ENCODE peak calls at places on chromosomes 6 and 20, in nine cellular contexts. A is lung, Q is OCI-LY7, J is astrocyte of the spinal cord, S is epithelial cell of esophagus, U is A549, P is fibroblast of villous mesenchyme, G is transverse colon, D is uterus. T is an unnamed sample.

GRCh38 chr6:13873288-13874190 is 51.2 kb upstream of the RNF182 start:
- DNase-seq in A (peak), Q (peak), J (no peak), S (peak), U (peak), P (peak), G (peak), D (peak), T (no peak)

GRCh38 chr6:87393026-87393622 is 14.6 kb upstream of the CFAP206 start:
- DNase-seq in A (no peak), Q (peak), J (peak), S (peak), U (peak), P (peak), G (no peak), D (no peak), T (peak)

GRCh38 chr20:61601361-61601760 is 349.3 kb downstream of the CDH4 start:
- DNase-seq in A (no peak), Q (no peak), J (no peak), S (no peak), U (no peak), P (no peak), G (no peak), D (no peak), T (no peak)

GRCh38 chr20:5919634-5920544 is 30.4 kb downstream of the TRMT6 start:
- DNase-seq in A (no peak), Q (no peak), J (peak), S (peak), U (no peak), P (no peak), G (no peak), D (no peak), T (peak)

GRCh38 chr6:63882208-63882607 is 246.6 kb downstream of the PHF3 start:
- DNase-seq in A (no peak), Q (peak), J (no peak), S (peak), U (no peak), P (no peak), G (no peak), D (no peak), T (no peak)

GRCh38 chr6:18343741-18344140 is 43.4 kb upstream of the RNF144B start:
- DNase-seq in A (no peak), Q (no peak), J (peak), S (peak), U (peak), P (peak), G (no peak), D (no peak), T (peak)

GRCh38 chr6:119310486-119311036 is 39.0 kb downstream of the MAN1A1 start:
- DNase-seq in A (no peak), Q (no peak), J (peak), S (peak), U (no peak), P (peak), G (no peak), D (no peak), T (peak)

GRCh38 chr6:139905404-139906052 is 531.1 kb upstream of the CITED2 start:
- DNase-seq in A (no peak), Q (no peak), J (no peak), S (no peak), U (no peak), P (peak), G (no peak), D (no peak), T (peak)

GRCh38 chr6:107161521-107161920 is 46.2 kb upstream of the BEND3 start:
- DNase-seq in A (no peak), Q (no peak), J (no peak), S (no peak), U (no peak), P (no peak), G (no peak), D (no peak), T (no peak)

GRCh38 chr6:49636368-49637332 is at the start of gene RHAG:
- DNase-seq in A (no peak), Q (no peak), J (no peak), S (no peak), U (no peak), P (no peak), G (no peak), D (no peak), T (no peak)

GRCh38 chr6:128036808-128037570 is 136.1 kb upstream of the THEMIS start:
- DNase-seq in A (no peak), Q (no peak), J (no peak), S (no peak), U (no peak), P (peak), G (no peak), D (no peak), T (peak)

GRCh38 chr20:13772529-13772928 is 12.2 kb downstream of the ESF1 start:
- DNase-seq in A (no peak), Q (no peak), J (no peak), S (no peak), U (no peak), P (no peak), G (no peak), D (no peak), T (no peak)

GRCh38 chr6:144582939-144583613 is 297.9 kb downstream of the UTRN start:
- DNase-seq in A (peak), Q (peak), J (peak), S (no peak), U (no peak), P (no peak), G (peak), D (no peak), T (no peak)

GRCh38 chr6:5471637-5472430 is 210.5 kb downstream of the FARS2 start:
- DNase-seq in A (no peak), Q (no peak), J (peak), S (no peak), U (no peak), P (no peak), G (no peak), D (no peak), T (no peak)

GRCh38 chr20:41183391-41183790 is 46.0 kb downstream of the PLCG1 start:
- DNase-seq in A (no peak), Q (no peak), J (no peak), S (no peak), U (no peak), P (no peak), G (no peak), D (no peak), T (no peak)

GRCh38 chr6:4379958-4380357 is 244.6 kb upstream of the ECI2 start:
- DNase-seq in A (no peak), Q (no peak), J (no peak), S (no peak), U (no peak), P (no peak), G (no peak), D (no peak), T (no peak)

GRCh38 chr6:56593801-56594318 is 48.8 kb downstream of the DST start:
- DNase-seq in A (no peak), Q (peak), J (no peak), S (peak), U (no peak), P (no peak), G (no peak), D (no peak), T (peak)

GRCh38 chr6:112149236-112149635 is 61.8 kb downstream of the FAM229B start:
- DNase-seq in A (no peak), Q (no peak), J (no peak), S (no peak), U (no peak), P (no peak), G (no peak), D (no peak), T (no peak)

GRCh38 chr6:52990342-52990741 is 4.7 kb downstream of the GSTA4 start:
- DNase-seq in A (no peak), Q (no peak), J (peak), S (peak), U (no peak), P (peak), G (peak), D (no peak), T (no peak)

GRCh38 chr20:2603816-2604505 is 48.5 kb upstream of the NOP56 start:
- DNase-seq in A (no peak), Q (no peak), J (no peak), S (no peak), U (no peak), P (no peak), G (no peak), D (no peak), T (no peak)

GRCh38 chr6:11366934-11367637 is 134.6 kb upstream of the NEDD9 start:
- DNase-seq in A (no peak), Q (no peak), J (peak), S (peak), U (peak), P (no peak), G (no peak), D (no peak), T (peak)

GRCh38 chr6:161836643-161837448 is 563.0 kb upstream of the AGPAT4 start:
- DNase-seq in A (no peak), Q (no peak), J (peak), S (no peak), U (peak), P (peak), G (no peak), D (no peak), T (peak)

GRCh38 chr20:13008761-13009681 is at the start of gene SPTLC3:
- DNase-seq in A (peak), Q (peak), J (peak), S (peak), U (no peak), P (peak), G (peak), D (no peak), T (peak)

GRCh38 chr6:13881621-13882165 is 43.1 kb upstream of the RNF182 start:
- DNase-seq in A (no peak), Q (no peak), J (no peak), S (peak), U (no peak), P (no peak), G (no peak), D (no peak), T (no peak)

GRCh38 chr6:79804732-79805131 is 142.6 kb downstream of the ELOVL4 start:
- DNase-seq in A (no peak), Q (no peak), J (no peak), S (no peak), U (no peak), P (no peak), G (no peak), D (no peak), T (no peak)

GRCh38 chr6:35973670-35974222 is 50.7 kb downstream of the SLC26A8 start:
- DNase-seq in A (no peak), Q (no peak), J (no peak), S (peak), U (no peak), P (no peak), G (peak), D (no peak), T (no peak)

GRCh38 chr6:130417951-130418350 is 52.1 kb downstream of the TMEM200A start:
- DNase-seq in A (no peak), Q (no peak), J (peak), S (peak), U (no peak), P (peak), G (no peak), D (no peak), T (peak)

GRCh38 chr6:169556758-169557505 is 144.9 kb downstream of the WDR27 start:
- DNase-seq in A (no peak), Q (peak), J (no peak), S (no peak), U (no peak), P (no peak), G (peak), D (no peak), T (no peak)

GRCh38 chr6:27213544-27214125 is 33.9 kb upstream of the PRSS16 start:
- DNase-seq in A (no peak), Q (no peak), J (peak), S (peak), U (peak), P (no peak), G (no peak), D (no peak), T (peak)

GRCh38 chr20:61260905-61261304 is 8.8 kb downstream of the CDH4 start:
- DNase-seq in A (no peak), Q (no peak), J (no peak), S (peak), U (no peak), P (no peak), G (no peak), D (no peak), T (no peak)

GRCh38 chr20:684676-685319 is 9.2 kb upstream of the SCRT2 start:
- DNase-seq in A (no peak), Q (no peak), J (no peak), S (no peak), U (no peak), P (no peak), G (no peak), D (no peak), T (no peak)

GRCh38 chr6:25889877-25890853 is 16.1 kb upstream of the SLC17A3 start:
- DNase-seq in A (no peak), Q (peak), J (peak), S (peak), U (peak), P (peak), G (peak), D (no peak), T (peak)

GRCh38 chr6:13229205-13230085 is 98.9 kb downstream of the TBC1D7 start:
- DNase-seq in A (no peak), Q (peak), J (no peak), S (peak), U (peak), P (peak), G (no peak), D (no peak), T (peak)

GRCh38 chr6:181049-181654 is 111.1 kb upstream of the DUSP22 start:
- DNase-seq in A (no peak), Q (peak), J (no peak), S (no peak), U (no peak), P (no peak), G (no peak), D (no peak), T (no peak)

GRCh38 chr6:71289039-71289801 is 609 bp downstream of the OGFRL1 start:
- DNase-seq in A (no peak), Q (peak), J (peak), S (peak), U (peak), P (peak), G (peak), D (no peak), T (no peak)

GRCh38 chr20:5353624-5354496 is 37.1 kb upstream of the PROKR2 start:
- DNase-seq in A (no peak), Q (no peak), J (peak), S (peak), U (peak), P (peak), G (no peak), D (no peak), T (peak)

DNA sequence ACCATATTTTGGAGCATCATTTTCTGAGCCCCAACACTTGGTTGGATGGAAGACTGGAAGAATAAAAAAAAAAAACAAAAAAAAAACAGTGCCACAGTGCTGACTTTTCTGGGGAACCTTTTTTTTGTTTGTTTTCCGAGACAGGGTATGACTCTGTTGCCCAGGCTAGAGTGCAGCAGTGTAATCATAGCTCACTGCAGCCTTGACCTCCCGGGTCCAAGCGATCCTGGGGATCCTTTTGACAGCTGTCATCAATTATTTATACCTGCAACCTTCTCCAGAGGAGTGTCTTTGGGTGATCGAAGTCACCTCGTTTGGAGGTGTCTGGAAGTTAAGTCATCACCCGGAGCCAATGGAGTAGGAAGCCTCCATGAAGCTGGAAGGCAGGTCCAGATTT is 7.8 kb upstream of the TPX2 start:
- DNase-seq in A (no peak), Q (no peak), J (no peak), S (no peak), U (no peak), P (no peak), G (no peak), D (no peak), T (no peak)
- H3K4me3 ChIP-seq in A (no peak), Q (no peak), J (no peak), S (no peak), U (no peak), P (no peak), G (no peak), D (no peak), T (no peak)

GRCh38 chr6:68196645-68197044 is 438.4 kb upstream of the ADGRB3 start:
- DNase-seq in A (no peak), Q (peak), J (peak), S (peak), U (peak), P (peak), G (no peak), D (no peak), T (peak)
- TF ChIP-seq CTCF in A (no peak), Q (peak), J (peak), S (peak), U (no peak), P (no peak), G (no peak), D (no peak), T (peak)

DNA sequence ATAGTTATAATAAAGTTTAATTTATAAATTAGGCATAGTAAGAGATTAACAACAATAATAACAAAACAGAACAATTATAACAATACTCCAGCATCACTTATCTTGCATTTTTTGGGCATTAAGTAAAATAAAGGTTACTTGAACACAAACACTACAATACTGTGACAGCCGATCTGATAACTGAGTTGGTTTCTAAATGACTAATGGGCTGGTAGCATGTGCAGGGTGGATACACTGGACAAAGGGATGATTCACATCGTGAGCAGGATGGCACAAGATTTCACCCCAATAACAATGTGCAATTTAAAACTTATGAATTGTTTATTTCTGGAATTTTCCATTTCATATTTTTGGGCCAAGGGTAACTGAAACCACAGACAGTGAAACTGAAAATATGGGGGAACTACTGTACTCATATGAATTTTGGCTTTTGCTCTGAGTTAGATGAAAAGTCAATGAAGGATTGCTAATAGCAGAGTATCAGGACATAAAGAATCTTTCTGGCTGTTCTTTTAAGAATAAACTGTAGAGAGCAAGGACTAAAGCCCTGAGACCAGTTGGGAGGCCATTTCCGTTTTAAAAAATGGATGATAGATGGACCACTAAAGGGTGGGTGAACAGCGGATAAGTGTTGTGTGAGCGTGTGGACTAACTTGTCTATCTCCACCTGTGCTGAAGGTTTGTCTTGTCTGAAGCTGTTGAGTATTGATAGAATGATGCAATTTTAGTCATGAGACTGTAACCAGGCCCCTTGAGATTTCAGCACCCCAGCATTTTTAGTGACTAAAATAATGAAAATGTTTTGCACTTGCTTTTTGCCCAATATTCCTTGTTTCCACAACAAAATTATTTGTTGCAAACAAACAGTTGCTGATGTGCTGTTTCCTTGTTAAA is 8.2 kb downstream of the SPINT3 start:
- DNase-seq in A (no peak), Q (no peak), J (no peak), S (peak), U (no peak), P (no peak), G (no peak), D (no peak), T (peak)
- H3K4me3 ChIP-seq in A (no peak), Q (no peak), J (no peak), S (no peak), U (no peak), P (no peak), G (no peak), D (no peak), T (no peak)

GRCh38 chr20:22312744-22313346 is 271.5 kb downstream of the FOXA2 start:
- DNase-seq in A (no peak), Q (peak), J (peak), S (peak), U (peak), P (peak), G (no peak), D (no peak), T (peak)
- TF ChIP-seq CTCF in A (peak), Q (peak), J (peak), S (peak), U (peak), P (peak), G (peak), D (peak), T (peak)